ENCODE peak calls at places on chromosomes 6 and 20, in nine cellular contexts. T, Z, S, B, H, C, I, F and A are unnamed samples.

GRCh38 chr20:53773792-53774371 is 180.2 kb upstream of the ZNF217 start:
- DNase-seq in T (peak), Z (peak), S (no peak), B (no peak), H (no peak), C (peak), I (peak), F (no peak), A (peak)

GRCh38 chr6:78832091-78832808 is 35.1 kb upstream of the IRAK1BP1 start:
- DNase-seq in T (peak), Z (no peak), S (no peak), B (no peak), H (no peak), C (no peak), I (no peak), F (no peak), A (no peak)

GRCh38 chr6:34638834-34639736 is 57.5 kb downstream of the ILRUN start:
- DNase-seq in T (no peak), Z (no peak), S (no peak), B (no peak), H (no peak), C (no peak), I (no peak), F (no peak), A (no peak)

GRCh38 chr6:87045521-87046075 is 49.3 kb downstream of the CGA start:
- DNase-seq in T (no peak), Z (no peak), S (no peak), B (no peak), H (no peak), C (no peak), I (no peak), F (no peak), A (no peak)

GRCh38 chr6:137475103-137475502 is 19.1 kb downstream of the OLIG3 start:
- DNase-seq in T (no peak), Z (no peak), S (no peak), B (no peak), H (no peak), C (no peak), I (no peak), F (no peak), A (peak)

GRCh38 chr20:48875914-48876240 is 45.6 kb upstream of the ARFGEF2 start:
- DNase-seq in T (peak), Z (peak), S (no peak), B (no peak), H (no peak), C (no peak), I (no peak), F (no peak), A (peak)

GRCh38 chr20:16922834-16923233 is 174.7 kb downstream of the OTOR start:
- DNase-seq in T (peak), Z (peak), S (no peak), B (no peak), H (no peak), C (peak), I (peak), F (peak), A (peak)

GRCh38 chr6:145352382-145353080 is 382.8 kb downstream of the EPM2A start:
- DNase-seq in T (no peak), Z (no peak), S (no peak), B (no peak), H (no peak), C (no peak), I (no peak), F (no peak), A (no peak)

GRCh38 chr6:46014511-46015118 is 1.0 kb downstream of the CLIC5 start:
- DNase-seq in T (no peak), Z (peak), S (no peak), B (peak), H (no peak), C (no peak), I (no peak), F (no peak), A (no peak)

GRCh38 chr6:150723056-150723658 is 123.5 kb downstream of the PLEKHG1 start:
- DNase-seq in T (no peak), Z (no peak), S (no peak), B (no peak), H (no peak), C (no peak), I (no peak), F (no peak), A (no peak)

GRCh38 chr6:36642913-36643817 is 35.3 kb upstream of the CDKN1A start:
- DNase-seq in T (peak), Z (peak), S (peak), B (no peak), H (no peak), C (peak), I (no peak), F (no peak), A (peak)

GRCh38 chr6:73733791-73734190 is 37.8 kb downstream of the CD109 start:
- DNase-seq in T (no peak), Z (no peak), S (no peak), B (no peak), H (no peak), C (no peak), I (no peak), F (no peak), A (peak)

GRCh38 chr6:117687006-117687405 is 11.7 kb downstream of the NUS1 start:
- DNase-seq in T (no peak), Z (no peak), S (no peak), B (no peak), H (no peak), C (no peak), I (no peak), F (no peak), A (no peak)

GRCh38 chr20:25173886-25174308 is 21.6 kb upstream of the ENTPD6 start:
- DNase-seq in T (no peak), Z (no peak), S (no peak), B (no peak), H (no peak), C (no peak), I (no peak), F (no peak), A (no peak)

GRCh38 chr20:52056203-52057062 is 135.1 kb downstream of the ZFP64 start:
- DNase-seq in T (peak), Z (peak), S (no peak), B (no peak), H (no peak), C (peak), I (peak), F (no peak), A (peak)

GRCh38 chr20:49697071-49697470 is 16.6 kb downstream of the B4GALT5 start:
- DNase-seq in T (no peak), Z (no peak), S (no peak), B (no peak), H (no peak), C (no peak), I (no peak), F (no peak), A (no peak)

GRCh38 chr20:62366370-62367135 is 559 bp downstream of the LAMA5 start:
- DNase-seq in T (no peak), Z (no peak), S (no peak), B (peak), H (no peak), C (no peak), I (no peak), F (no peak), A (no peak)